ENCODE peak calls at places on chromosome 10, in seven cellular contexts. One of them, this sample, is unnamed.

GRCh38 chr10:538895-539294 is 150.6 kb downstream of the DIP2C start:
- DNase-seq in AG09309: no peak
- DNase-seq in BE2C: no peak
- DNase-seq in CD4-positive, alpha-beta T cell: no peak
- DNase-seq in GM10248: no peak
- DNase-seq in astrocyte: peak
- DNase-seq in cardiac muscle cell: peak
- DNase-seq in this sample: no peak

GRCh38 chr10:110919971-110920881 is 822 bp downstream of the SHOC2 start:
- DNase-seq in AG09309: no peak
- DNase-seq in BE2C: peak
- DNase-seq in CD4-positive, alpha-beta T cell: no peak
- DNase-seq in GM10248: peak
- DNase-seq in astrocyte: no peak
- DNase-seq in cardiac muscle cell: peak
- DNase-seq in this sample: peak

GRCh38 chr10:125348536-125348935 is 188.2 kb upstream of the CTBP2 start:
- DNase-seq in AG09309: no peak
- DNase-seq in BE2C: no peak
- DNase-seq in CD4-positive, alpha-beta T cell: no peak
- DNase-seq in GM10248: no peak
- DNase-seq in astrocyte: no peak
- DNase-seq in cardiac muscle cell: no peak
- DNase-seq in this sample: no peak

GRCh38 chr10:71268751-71269150 is 50.3 kb upstream of the SLC29A3 start:
- DNase-seq in AG09309: no peak
- DNase-seq in BE2C: no peak
- DNase-seq in CD4-positive, alpha-beta T cell: no peak
- DNase-seq in GM10248: no peak
- DNase-seq in astrocyte: peak
- DNase-seq in cardiac muscle cell: no peak
- DNase-seq in this sample: no peak

GRCh38 chr10:98424308-98425254 is 9.6 kb upstream of the PYROXD2 start:
- DNase-seq in AG09309: no peak
- DNase-seq in BE2C: no peak
- DNase-seq in CD4-positive, alpha-beta T cell: no peak
- DNase-seq in GM10248: no peak
- DNase-seq in astrocyte: no peak
- DNase-seq in cardiac muscle cell: no peak
- DNase-seq in this sample: no peak

GRCh38 chr10:112713411-112713810 is 236.6 kb upstream of the TCF7L2 start:
- DNase-seq in AG09309: no peak
- DNase-seq in BE2C: no peak
- DNase-seq in CD4-positive, alpha-beta T cell: no peak
- DNase-seq in GM10248: no peak
- DNase-seq in astrocyte: peak
- DNase-seq in cardiac muscle cell: no peak
- DNase-seq in this sample: no peak

GRCh38 chr10:101244321-101245050 is 15.2 kb upstream of the LBX1 start:
- DNase-seq in AG09309: no peak
- DNase-seq in BE2C: no peak
- DNase-seq in CD4-positive, alpha-beta T cell: no peak
- DNase-seq in GM10248: no peak
- DNase-seq in astrocyte: peak
- DNase-seq in cardiac muscle cell: peak
- DNase-seq in this sample: no peak

GRCh38 chr10:115665549-115665948 is 572.4 kb downstream of the ATRNL1 start:
- DNase-seq in AG09309: no peak
- DNase-seq in BE2C: no peak
- DNase-seq in CD4-positive, alpha-beta T cell: no peak
- DNase-seq in GM10248: no peak
- DNase-seq in astrocyte: no peak
- DNase-seq in cardiac muscle cell: no peak
- DNase-seq in this sample: no peak

GRCh38 chr10:114902151-114902550 is 35.8 kb upstream of the TRUB1 start:
- DNase-seq in AG09309: peak
- DNase-seq in BE2C: no peak
- DNase-seq in CD4-positive, alpha-beta T cell: no peak
- DNase-seq in GM10248: no peak
- DNase-seq in astrocyte: peak
- DNase-seq in cardiac muscle cell: peak
- DNase-seq in this sample: no peak

GRCh38 chr10:9227679-9228365 is 1173.3 kb downstream of the GATA3 start:
- DNase-seq in AG09309: no peak
- DNase-seq in BE2C: no peak
- DNase-seq in CD4-positive, alpha-beta T cell: no peak
- DNase-seq in GM10248: no peak
- DNase-seq in astrocyte: no peak
- DNase-seq in cardiac muscle cell: no peak
- DNase-seq in this sample: no peak

GRCh38 chr10:131909014-131909808 is 8.4 kb downstream of the PPP2R2D start:
- DNase-seq in AG09309: no peak
- DNase-seq in BE2C: no peak
- DNase-seq in CD4-positive, alpha-beta T cell: no peak
- DNase-seq in GM10248: no peak
- DNase-seq in astrocyte: no peak
- DNase-seq in cardiac muscle cell: no peak
- DNase-seq in this sample: no peak

GRCh38 chr10:84590794-84591193 is 262.4 kb downstream of the CCSER2 start:
- DNase-seq in AG09309: no peak
- DNase-seq in BE2C: no peak
- DNase-seq in CD4-positive, alpha-beta T cell: no peak
- DNase-seq in GM10248: no peak
- DNase-seq in astrocyte: no peak
- DNase-seq in cardiac muscle cell: no peak
- DNase-seq in this sample: no peak

GRCh38 chr10:85849315-85849714 is 517.3 kb downstream of the GRID1 start:
- DNase-seq in AG09309: no peak
- DNase-seq in BE2C: no peak
- DNase-seq in CD4-positive, alpha-beta T cell: no peak
- DNase-seq in GM10248: no peak
- DNase-seq in astrocyte: no peak
- DNase-seq in cardiac muscle cell: no peak
- DNase-seq in this sample: no peak

GRCh38 chr10:118978316-118978997 is 51.1 kb upstream of the NANOS1 start:
- DNase-seq in AG09309: no peak
- DNase-seq in BE2C: no peak
- DNase-seq in CD4-positive, alpha-beta T cell: no peak
- DNase-seq in GM10248: no peak
- DNase-seq in astrocyte: no peak
- DNase-seq in cardiac muscle cell: no peak
- DNase-seq in this sample: no peak

GRCh38 chr10:50788951-50789904 is 49.5 kb downstream of the ASAH2B start:
- DNase-seq in AG09309: peak
- DNase-seq in BE2C: no peak
- DNase-seq in CD4-positive, alpha-beta T cell: no peak
- DNase-seq in GM10248: peak
- DNase-seq in astrocyte: peak
- DNase-seq in cardiac muscle cell: peak
- DNase-seq in this sample: no peak

GRCh38 chr10:1074748-1075358 is 18.7 kb downstream of the WDR37 start:
- DNase-seq in AG09309: no peak
- DNase-seq in BE2C: no peak
- DNase-seq in CD4-positive, alpha-beta T cell: no peak
- DNase-seq in GM10248: no peak
- DNase-seq in astrocyte: no peak
- DNase-seq in cardiac muscle cell: peak
- DNase-seq in this sample: no peak

GRCh38 chr10:33287112-33287511 is 47.4 kb downstream of the NRP1 start:
- DNase-seq in AG09309: no peak
- DNase-seq in BE2C: no peak
- DNase-seq in CD4-positive, alpha-beta T cell: no peak
- DNase-seq in GM10248: no peak
- DNase-seq in astrocyte: no peak
- DNase-seq in cardiac muscle cell: no peak
- DNase-seq in this sample: no peak

GRCh38 chr10:3365630-3366029 is 193.0 kb upstream of the PITRM1 start:
- DNase-seq in AG09309: no peak
- DNase-seq in BE2C: no peak
- DNase-seq in CD4-positive, alpha-beta T cell: no peak
- DNase-seq in GM10248: no peak
- DNase-seq in astrocyte: no peak
- DNase-seq in cardiac muscle cell: no peak
- DNase-seq in this sample: no peak

GRCh38 chr10:131475803-131476202 is 164.3 kb upstream of the TCERG1L start:
- DNase-seq in AG09309: no peak
- DNase-seq in BE2C: no peak
- DNase-seq in CD4-positive, alpha-beta T cell: no peak
- DNase-seq in GM10248: no peak
- DNase-seq in astrocyte: no peak
- DNase-seq in cardiac muscle cell: no peak
- DNase-seq in this sample: no peak

GRCh38 chr10:122475581-122475980 is 14.2 kb downstream of the HTRA1 start:
- DNase-seq in AG09309: no peak
- DNase-seq in BE2C: no peak
- DNase-seq in CD4-positive, alpha-beta T cell: no peak
- DNase-seq in GM10248: no peak
- DNase-seq in astrocyte: no peak
- DNase-seq in cardiac muscle cell: no peak
- DNase-seq in this sample: no peak

GRCh38 chr10:122298206-122298597 is 27.1 kb downstream of the BTBD16 start:
- DNase-seq in AG09309: no peak
- DNase-seq in BE2C: no peak
- DNase-seq in CD4-positive, alpha-beta T cell: no peak
- DNase-seq in GM10248: no peak
- DNase-seq in astrocyte: no peak
- DNase-seq in cardiac muscle cell: no peak
- DNase-seq in this sample: no peak

GRCh38 chr10:67520924-67521520 is 175.0 kb downstream of the CTNNA3 start:
- DNase-seq in AG09309: peak
- DNase-seq in BE2C: peak
- DNase-seq in CD4-positive, alpha-beta T cell: peak
- DNase-seq in GM10248: peak
- DNase-seq in astrocyte: peak
- DNase-seq in cardiac muscle cell: peak
- DNase-seq in this sample: no peak
- TF ChIP-seq CTCF in AG09309: peak
- TF ChIP-seq CTCF in BE2C: peak
- TF ChIP-seq CTCF in CD4-positive, alpha-beta T cell: peak
- TF ChIP-seq CTCF in GM10248: peak
- TF ChIP-seq CTCF in astrocyte: peak
- TF ChIP-seq CTCF in cardiac muscle cell: peak
- TF ChIP-seq CTCF in this sample: peak

GRCh38 chr10:127046975-127047877 is 142.0 kb downstream of the DOCK1 start:
- DNase-seq in AG09309: no peak
- DNase-seq in BE2C: no peak
- DNase-seq in CD4-positive, alpha-beta T cell: no peak
- DNase-seq in GM10248: no peak
- DNase-seq in astrocyte: peak
- DNase-seq in cardiac muscle cell: peak
- DNase-seq in this sample: no peak

GRCh38 chr10:127040756-127041155 is 135.5 kb downstream of the DOCK1 start:
- DNase-seq in AG09309: no peak
- DNase-seq in BE2C: no peak
- DNase-seq in CD4-positive, alpha-beta T cell: no peak
- DNase-seq in GM10248: no peak
- DNase-seq in astrocyte: no peak
- DNase-seq in cardiac muscle cell: peak
- DNase-seq in this sample: no peak

GRCh38 chr10:127041561-127041960 is 136.3 kb downstream of the DOCK1 start:
- DNase-seq in AG09309: peak
- DNase-seq in BE2C: no peak
- DNase-seq in CD4-positive, alpha-beta T cell: no peak
- DNase-seq in GM10248: no peak
- DNase-seq in astrocyte: peak
- DNase-seq in cardiac muscle cell: peak
- DNase-seq in this sample: no peak

GRCh38 chr10:127043312-127043711 is 138.1 kb downstream of the DOCK1 start:
- DNase-seq in AG09309: no peak
- DNase-seq in BE2C: no peak
- DNase-seq in CD4-positive, alpha-beta T cell: no peak
- DNase-seq in GM10248: no peak
- DNase-seq in astrocyte: no peak
- DNase-seq in cardiac muscle cell: no peak
- DNase-seq in this sample: no peak

DNA sequence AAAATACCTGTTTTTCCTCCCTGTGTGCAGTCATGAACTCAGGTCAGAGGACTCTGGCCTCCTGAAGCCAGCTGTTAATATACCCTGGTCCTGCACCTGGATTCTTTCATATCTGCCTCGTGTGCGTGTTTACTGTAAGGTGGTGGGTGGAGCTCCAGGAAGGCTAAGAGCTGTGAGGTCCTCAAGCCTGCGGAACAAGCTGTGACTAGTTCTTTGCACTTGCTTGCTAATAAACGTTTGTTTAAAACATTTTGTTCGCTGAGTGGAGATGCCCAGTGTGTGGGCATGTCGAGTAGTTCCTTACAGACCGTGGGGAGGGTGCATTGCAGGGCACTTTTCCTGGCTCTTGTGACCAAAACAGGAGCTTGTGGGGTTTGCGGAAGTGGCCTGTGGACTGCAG is 139.0 kb downstream of the DOCK1 start:
- DNase-seq in AG09309: no peak
- DNase-seq in BE2C: no peak
- DNase-seq in CD4-positive, alpha-beta T cell: no peak
- DNase-seq in GM10248: no peak
- DNase-seq in astrocyte: no peak
- DNase-seq in cardiac muscle cell: no peak
- DNase-seq in this sample: no peak
- TF ChIP-seq CTCF in AG09309: no peak
- TF ChIP-seq CTCF in BE2C: no peak
- TF ChIP-seq CTCF in CD4-positive, alpha-beta T cell: no peak
- TF ChIP-seq CTCF in GM10248: no peak
- TF ChIP-seq CTCF in astrocyte: no peak
- TF ChIP-seq CTCF in cardiac muscle cell: no peak
- TF ChIP-seq CTCF in this sample: no peak

DNA sequence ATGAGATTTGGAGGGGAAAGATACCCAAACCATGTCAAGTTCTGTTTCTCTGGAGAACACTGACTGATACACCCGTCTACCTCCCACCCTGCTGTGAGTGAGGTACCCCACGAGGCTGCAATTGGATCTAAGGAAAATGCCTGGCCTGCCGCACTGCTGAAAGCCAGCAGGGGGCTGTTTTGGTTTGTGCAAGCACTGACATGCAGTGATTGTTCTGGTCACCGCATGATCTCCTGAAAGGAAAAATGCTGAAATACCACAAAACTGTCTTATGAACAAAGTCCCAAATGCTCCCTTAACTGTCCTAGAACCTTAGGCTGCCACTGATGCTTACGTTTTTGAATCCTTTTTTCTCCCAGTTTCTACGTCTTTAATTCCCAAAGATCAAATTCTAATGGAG is 132.7 kb downstream of the JCAD start:
- DNase-seq in AG09309: peak
- DNase-seq in BE2C: peak
- DNase-seq in CD4-positive, alpha-beta T cell: no peak
- DNase-seq in GM10248: no peak
- DNase-seq in astrocyte: peak
- DNase-seq in cardiac muscle cell: peak
- DNase-seq in this sample: no peak
- TF ChIP-seq CTCF in AG09309: peak
- TF ChIP-seq CTCF in BE2C: peak
- TF ChIP-seq CTCF in CD4-positive, alpha-beta T cell: no peak
- TF ChIP-seq CTCF in GM10248: no peak
- TF ChIP-seq CTCF in astrocyte: peak
- TF ChIP-seq CTCF in cardiac muscle cell: peak
- TF ChIP-seq CTCF in this sample: peak

DNA sequence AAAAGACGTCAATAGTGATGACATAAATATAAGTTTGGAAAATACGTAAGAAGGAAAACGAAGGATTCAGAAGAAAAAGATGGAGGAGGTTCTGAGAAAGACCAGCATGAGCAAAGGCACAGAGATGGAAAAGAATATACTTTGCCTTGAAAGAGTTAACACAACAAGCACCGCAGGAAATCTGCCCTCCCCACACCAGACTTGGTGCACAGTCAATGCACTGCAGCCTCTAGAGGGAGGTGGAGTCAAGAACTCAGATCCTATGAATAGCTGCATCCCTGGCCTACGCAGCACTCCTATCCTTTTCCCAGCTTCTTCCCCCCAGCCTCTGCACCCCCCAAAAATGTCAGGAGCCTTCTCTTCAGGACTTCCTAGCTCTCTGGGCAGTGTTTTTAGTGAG is 1370.6 kb upstream of the LRRTM3 start:
- DNase-seq in AG09309: no peak
- DNase-seq in BE2C: no peak
- DNase-seq in CD4-positive, alpha-beta T cell: no peak
- DNase-seq in GM10248: no peak
- DNase-seq in astrocyte: no peak
- DNase-seq in cardiac muscle cell: no peak
- DNase-seq in this sample: no peak
- TF ChIP-seq CTCF in AG09309: no peak
- TF ChIP-seq CTCF in BE2C: peak
- TF ChIP-seq CTCF in CD4-positive, alpha-beta T cell: no peak
- TF ChIP-seq CTCF in GM10248: no peak
- TF ChIP-seq CTCF in astrocyte: no peak
- TF ChIP-seq CTCF in cardiac muscle cell: no peak
- TF ChIP-seq CTCF in this sample: no peak